ENCODE peak calls at places on chromosomes 1 and 21, in five cellular contexts. Q is fibroblast of pulmonary artery; L is CD8-positive, alpha-beta memory T cell; B is Caki2; U is AG20443. N is an unnamed sample.

GRCh38 chr1:159179906-159180305 is 8.5 kb downstream of the CADM3 start:
- DNase-seq in Q (no peak), L (no peak), B (no peak), U (no peak), N (no peak)

GRCh38 chr1:39609618-39610331 is 29.7 kb downstream of the HEYL start:
- DNase-seq in Q (peak), L (peak), B (no peak), U (peak), N (peak)

GRCh38 chr1:19257178-19257914 is 5.7 kb downstream of the MRTO4 start:
- DNase-seq in Q (peak), L (no peak), B (peak), U (no peak), N (no peak)

GRCh38 chr1:34019741-34020552 is 145.1 kb downstream of the CSMD2 start:
- DNase-seq in Q (no peak), L (no peak), B (no peak), U (no peak), N (no peak)

GRCh38 chr1:34147301-34147700 is 17.7 kb downstream of the CSMD2 start:
- DNase-seq in Q (no peak), L (no peak), B (no peak), U (no peak), N (no peak)

GRCh38 chr21:41845310-41846032 is 33.7 kb downstream of the PRDM15 start:
- DNase-seq in Q (no peak), L (no peak), B (no peak), U (no peak), N (no peak)

GRCh38 chr1:229940689-229941088 is 126.3 kb upstream of the GALNT2 start:
- DNase-seq in Q (peak), L (no peak), B (no peak), U (no peak), N (no peak)

GRCh38 chr1:164695956-164696665 is 137.1 kb downstream of the PBX1 start:
- DNase-seq in Q (no peak), L (no peak), B (no peak), U (peak), N (no peak)

GRCh38 chr1:214514032-214514818 is 37.2 kb downstream of the PTPN14 start:
- DNase-seq in Q (peak), L (no peak), B (no peak), U (no peak), N (no peak)

GRCh38 chr1:15384301-15384901 is 25.3 kb upstream of the EFHD2 start:
- DNase-seq in Q (no peak), L (no peak), B (no peak), U (peak), N (no peak)

GRCh38 chr1:26861889-26862371 is 1.0 kb upstream of the SFN start:
- DNase-seq in Q (no peak), L (no peak), B (peak), U (no peak), N (no peak)

GRCh38 chr1:172236958-172237357 is 183.5 kb upstream of the C1orf105 start:
- DNase-seq in Q (no peak), L (no peak), B (no peak), U (no peak), N (no peak)

GRCh38 chr1:61842863-61843514 is 100.7 kb downstream of the PATJ start:
- DNase-seq in Q (peak), L (no peak), B (peak), U (no peak), N (no peak)

N was measured in activated T-cell treated with anti-CD3 and anti-CD28 coated beads, Interleukin-2, amount 50 U/mL, for 4 hours.